ENCODE peak calls at places on chromosomes 13 and 19, in six cellular contexts. U, I, J, Q, E and L are unnamed samples.
A peak's percentile ranks its signal among the peaks of the same experiment; 100 is the strongest.

GRCh38 chr19:49761625-49762311 is 1.3 kb downstream of the TSKS start:
- DNase-seq in U (no peak), I (no peak), J (no peak), Q (peak; percentile 45), E (peak; percentile 82), L (no peak)

GRCh38 chr13:53873558-53873957 is 844.9 kb downstream of the OLFM4 start:
- DNase-seq in U (no peak), I (no peak), J (no peak), Q (no peak), E (no peak), L (no peak)

GRCh38 chr13:20035130-20035529 is 76.6 kb downstream of the ZMYM2 start:
- DNase-seq in U (no peak), I (no peak), J (no peak), Q (no peak), E (no peak), L (no peak)

GRCh38 chr13:26721251-26721939 is 39.2 kb downstream of the GPR12 start:
- DNase-seq in U (peak; percentile 5), I (no peak), J (no peak), Q (no peak), E (no peak), L (no peak)

GRCh38 chr19:50266896-50267295 is 62.3 kb downstream of the KCNC3 start:
- DNase-seq in U (no peak), I (peak; percentile 57), J (no peak), Q (no peak), E (no peak), L (no peak)

GRCh38 chr13:46552888-46553520 is at the start of gene LRCH1:
- DNase-seq in U (peak; percentile 79), I (peak; percentile 93), J (peak; percentile 83), Q (peak; percentile 89), E (peak; percentile 95), L (peak; percentile 90)

GRCh38 chr13:100156786-100157185 is 67.9 kb downstream of the PCCA start:
- DNase-seq in U (no peak), I (no peak), J (no peak), Q (no peak), E (no peak), L (no peak)

GRCh38 chr13:20553309-20553708 is 13.6 kb upstream of the IFT88 start:
- DNase-seq in U (no peak), I (no peak), J (no peak), Q (peak; percentile 30), E (peak; percentile 20), L (no peak)

GRCh38 chr13:108777421-108778420 is 148.3 kb downstream of the MYO16 start:
- DNase-seq in U (no peak), I (no peak), J (peak; percentile 12), Q (no peak), E (no peak), L (no peak)

GRCh38 chr19:48934837-48935236 is 1.3 kb downstream of the DHDH start:
- DNase-seq in U (no peak), I (no peak), J (no peak), Q (no peak), E (no peak), L (no peak)

GRCh38 chr19:43711751-43712355 is 4.0 kb upstream of the IRGC start:
- DNase-seq in U (no peak), I (no peak), J (peak; percentile 16), Q (no peak), E (peak; percentile 11), L (no peak)

GRCh38 chr19:5832527-5833216 is 6.8 kb downstream of the FUT6 start:
- DNase-seq in U (no peak), I (no peak), J (no peak), Q (no peak), E (no peak), L (no peak)

GRCh38 chr13:73092831-73093230 is 34.0 kb downstream of the KLF5 start:
- DNase-seq in U (no peak), I (no peak), J (no peak), Q (no peak), E (no peak), L (no peak)

GRCh38 chr19:35848486-35848885 is 3.8 kb downstream of the NPHS1 start:
- DNase-seq in U (no peak), I (no peak), J (no peak), Q (no peak), E (no peak), L (no peak)

GRCh38 chr19:4375164-4375619 is 25.2 kb downstream of the SH3GL1 start:
- DNase-seq in U (no peak), I (no peak), J (peak; percentile 33), Q (no peak), E (peak; percentile 51), L (peak; percentile 71)

GRCh38 chr19:10418281-10419199 is 1.8 kb upstream of the PDE4A start:
- DNase-seq in U (no peak), I (no peak), J (no peak), Q (no peak), E (peak; percentile 11), L (no peak)

GRCh38 chr13:100212904-100213538 is 124.1 kb downstream of the PCCA start:
- DNase-seq in U (no peak), I (no peak), J (no peak), Q (no peak), E (no peak), L (no peak)

GRCh38 chr19:2253106-2254051 is 2.8 kb downstream of the JSRP1 start:
- DNase-seq in U (no peak), I (no peak), J (no peak), Q (no peak), E (no peak), L (no peak)

GRCh38 chr19:11382898-11383705 is 1.0 kb downstream of the EPOR start:
- DNase-seq in U (no peak), I (peak; percentile 67), J (peak; percentile 15), Q (peak; percentile 18), E (peak; percentile 28), L (peak; percentile 61)

GRCh38 chr13:108789476-108789875 is 160.1 kb downstream of the MYO16 start:
- DNase-seq in U (no peak), I (no peak), J (no peak), Q (no peak), E (no peak), L (no peak)

GRCh38 chr13:75550159-75550567 is 572 bp downstream of the UCHL3 start:
- DNase-seq in U (no peak), I (peak; percentile 23), J (peak; percentile 61), Q (peak; percentile 68), E (peak; percentile 71), L (peak; percentile 37)

GRCh38 chr19:47319923-47320871 is 10.5 kb downstream of the C5AR1 start:
- DNase-seq in U (no peak), I (no peak), J (no peak), Q (no peak), E (no peak), L (no peak)

GRCh38 chr19:51251453-51251790 is 542 bp downstream of the SIGLECL1 start:
- DNase-seq in U (no peak), I (peak; percentile 37), J (no peak), Q (no peak), E (no peak), L (no peak)

GRCh38 chr19:47497821-47498520 is 14.0 kb upstream of the KPTN start:
- DNase-seq in U (no peak), I (no peak), J (no peak), Q (no peak), E (no peak), L (no peak)

GRCh38 chr13:45623516-45624090 is 8.1 kb upstream of the ERICH6B start:
- DNase-seq in U (no peak), I (peak; percentile 34), J (no peak), Q (peak; percentile 9), E (peak; percentile 26), L (no peak)

GRCh38 chr19:16566702-16567101 is 5.5 kb downstream of the SLC35E1 start:
- DNase-seq in U (no peak), I (no peak), J (no peak), Q (no peak), E (no peak), L (no peak)

GRCh38 chr13:77861716-77862115 is 56.9 kb downstream of the EDNRB start:
- DNase-seq in U (no peak), I (no peak), J (no peak), Q (no peak), E (no peak), L (no peak)

GRCh38 chr13:106373304-106373988 is 162.0 kb downstream of the EFNB2 start:
- DNase-seq in U (no peak), I (no peak), J (no peak), Q (no peak), E (peak; percentile 52), L (no peak)

GRCh38 chr19:32367063-32367462 is 21.7 kb downstream of the ZNF507 start:
- DNase-seq in U (no peak), I (no peak), J (no peak), Q (no peak), E (no peak), L (no peak)

GRCh38 chr19:10729406-10729805 is 11.5 kb downstream of the DNM2 start:
- DNase-seq in U (no peak), I (no peak), J (no peak), Q (no peak), E (no peak), L (no peak)

GRCh38 chr13:27860743-27861142 is 59.1 kb upstream of the PDX1 start:
- DNase-seq in U (no peak), I (no peak), J (no peak), Q (no peak), E (no peak), L (no peak)

GRCh38 chr19:52689804-52690394 is 44.9 kb downstream of the ZNF611 start:
- DNase-seq in U (peak; percentile 19), I (peak; percentile 40), J (no peak), Q (peak; percentile 7), E (no peak), L (peak; percentile 51)

GRCh38 chr13:49781791-49782190 is 10.7 kb downstream of the KPNA3 start:
- DNase-seq in U (no peak), I (no peak), J (no peak), Q (no peak), E (no peak), L (no peak)